ENCODE peak calls at places on chromosomes 13 and 19, in five cellular contexts. One of them, this sample, is unnamed.

GRCh38 chr19:39408392-39409206 is 2.0 kb downstream of the ZFP36 start:
- DNase-seq in breast epithelium: no peak
- DNase-seq in thoracic aorta: no peak
- DNase-seq in ovary: peak
- DNase-seq in AG04450: no peak
- DNase-seq in this sample: no peak

GRCh38 chr19:21022996-21023395 is 2.5 kb downstream of the ZNF430 start:
- DNase-seq in breast epithelium: no peak
- DNase-seq in AG04450: no peak
- DNase-seq in ovary: no peak
- DNase-seq in thoracic aorta: no peak
- DNase-seq in this sample: no peak

GRCh38 chr13:36014763-36015162 is 116.4 kb downstream of the DCLK1 start:
- DNase-seq in ovary: no peak
- DNase-seq in thoracic aorta: no peak
- DNase-seq in AG04450: no peak
- DNase-seq in breast epithelium: no peak
- DNase-seq in this sample: no peak

GRCh38 chr13:75231235-75231634 is 250.7 kb downstream of the TBC1D4 start:
- DNase-seq in breast epithelium: no peak
- DNase-seq in ovary: no peak
- DNase-seq in thoracic aorta: no peak
- DNase-seq in AG04450: no peak
- DNase-seq in this sample: no peak

GRCh38 chr13:97116754-97117153 is 105.4 kb upstream of the MBNL2 start:
- DNase-seq in breast epithelium: no peak
- DNase-seq in AG04450: no peak
- DNase-seq in ovary: no peak
- DNase-seq in thoracic aorta: no peak
- DNase-seq in this sample: no peak

GRCh38 chr19:19416280-19416679 is 10.8 kb downstream of the GATAD2A start:
- DNase-seq in thoracic aorta: no peak
- DNase-seq in breast epithelium: no peak
- DNase-seq in AG04450: no peak
- DNase-seq in ovary: no peak
- DNase-seq in this sample: no peak

GRCh38 chr13:23579886-23580706 is 9.9 kb downstream of the TNFRSF19 start:
- DNase-seq in ovary: no peak
- DNase-seq in breast epithelium: no peak
- DNase-seq in thoracic aorta: no peak
- DNase-seq in AG04450: no peak
- DNase-seq in this sample: no peak

GRCh38 chr13:33606692-33607091 is 211.3 kb upstream of the RFC3 start:
- DNase-seq in breast epithelium: no peak
- DNase-seq in ovary: no peak
- DNase-seq in thoracic aorta: no peak
- DNase-seq in AG04450: no peak
- DNase-seq in this sample: no peak

GRCh38 chr19:30648321-30648720 is 276.1 kb downstream of the ZNF536 start:
- DNase-seq in AG04450: no peak
- DNase-seq in breast epithelium: no peak
- DNase-seq in ovary: no peak
- DNase-seq in thoracic aorta: no peak
- DNase-seq in this sample: no peak

GRCh38 chr19:54938906-54939305 is 8.4 kb downstream of the NLRP7 start:
- DNase-seq in thoracic aorta: no peak
- DNase-seq in ovary: no peak
- DNase-seq in breast epithelium: no peak
- DNase-seq in AG04450: no peak
- DNase-seq in this sample: no peak

GRCh38 chr19:49475995-49476880 is 2.2 kb downstream of the FLT3LG start:
- DNase-seq in AG04450: no peak
- DNase-seq in breast epithelium: no peak
- DNase-seq in ovary: no peak
- DNase-seq in thoracic aorta: no peak
- DNase-seq in this sample: no peak

GRCh38 chr19:38736413-38737280 is 7.6 kb downstream of the CAPN12 start:
- DNase-seq in breast epithelium: peak
- DNase-seq in AG04450: no peak
- DNase-seq in thoracic aorta: no peak
- DNase-seq in ovary: peak
- DNase-seq in this sample: no peak

GRCh38 chr13:53138369-53139036 is 109.9 kb downstream of the OLFM4 start:
- DNase-seq in ovary: no peak
- DNase-seq in breast epithelium: no peak
- DNase-seq in AG04450: no peak
- DNase-seq in thoracic aorta: no peak
- DNase-seq in this sample: no peak

GRCh38 chr13:91351123-91351522 is 3.6 kb downstream of the MIR17HG start:
- DNase-seq in ovary: no peak
- DNase-seq in breast epithelium: no peak
- DNase-seq in AG04450: no peak
- DNase-seq in thoracic aorta: no peak
- DNase-seq in this sample: no peak

GRCh38 chr19:46950526-46951235 is 69.0 kb upstream of the NPAS1 start:
- DNase-seq in breast epithelium: no peak
- DNase-seq in AG04450: no peak
- DNase-seq in thoracic aorta: no peak
- DNase-seq in ovary: no peak
- DNase-seq in this sample: no peak

GRCh38 chr13:33015791-33016323 is 366 bp upstream of the KL start:
- DNase-seq in ovary: no peak
- DNase-seq in breast epithelium: peak
- DNase-seq in AG04450: no peak
- DNase-seq in thoracic aorta: no peak
- DNase-seq in this sample: no peak

GRCh38 chr19:15251010-15251748 is 18.9 kb upstream of the EPHX3 start:
- DNase-seq in ovary: no peak
- DNase-seq in breast epithelium: no peak
- DNase-seq in thoracic aorta: peak
- DNase-seq in AG04450: peak
- DNase-seq in this sample: peak

GRCh38 chr13:40588101-40588500 is 78.3 kb downstream of the FOXO1 start:
- DNase-seq in AG04450: no peak
- DNase-seq in thoracic aorta: no peak
- DNase-seq in breast epithelium: no peak
- DNase-seq in ovary: no peak
- DNase-seq in this sample: no peak

GRCh38 chr13:40583738-40584137 is 82.7 kb downstream of the FOXO1 start:
- DNase-seq in ovary: no peak
- DNase-seq in breast epithelium: no peak
- DNase-seq in AG04450: no peak
- DNase-seq in thoracic aorta: no peak
- DNase-seq in this sample: no peak

GRCh38 chr13:40582531-40582930 is 83.9 kb downstream of the FOXO1 start:
- DNase-seq in breast epithelium: no peak
- DNase-seq in thoracic aorta: no peak
- DNase-seq in ovary: no peak
- DNase-seq in AG04450: no peak
- DNase-seq in this sample: no peak

GRCh38 chr13:40586886-40587285 is 79.6 kb downstream of the FOXO1 start:
- DNase-seq in breast epithelium: no peak
- DNase-seq in ovary: no peak
- DNase-seq in AG04450: no peak
- DNase-seq in thoracic aorta: no peak
- DNase-seq in this sample: no peak

DNA sequence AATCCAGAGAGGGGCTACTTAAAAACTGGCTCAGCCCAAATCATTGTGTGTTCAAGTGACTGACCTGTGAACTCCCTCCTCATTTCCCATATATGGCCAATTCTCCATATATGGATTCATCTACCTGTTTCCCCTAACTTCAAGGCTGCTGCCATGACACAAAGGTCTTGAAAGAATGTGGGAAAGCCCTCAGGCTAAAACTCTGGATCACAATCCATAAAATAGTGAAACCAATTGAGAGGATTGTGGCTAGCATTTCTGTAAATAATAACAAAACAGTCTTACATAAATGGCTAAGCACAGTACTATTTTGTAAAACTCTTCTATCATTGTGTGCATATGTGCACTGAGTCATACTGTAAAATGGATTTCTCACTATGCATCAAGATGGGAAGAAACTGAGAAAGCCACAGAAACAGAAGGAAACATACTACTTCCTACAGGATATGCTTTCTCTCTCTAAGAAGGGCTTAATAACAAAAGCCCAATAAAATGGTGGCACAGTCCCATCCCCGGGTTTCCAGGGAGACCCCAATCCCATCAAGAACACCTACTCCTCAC is 80.5 kb downstream of the FOXO1 start:
- DNase-seq in breast epithelium: no peak
- DNase-seq in AG04450: no peak
- DNase-seq in ovary: no peak
- DNase-seq in thoracic aorta: no peak
- DNase-seq in this sample: no peak
- H3K27ac ChIP-seq in breast epithelium: no peak
- H3K27ac ChIP-seq in AG04450: no peak
- H3K27ac ChIP-seq in ovary: no peak
- H3K27ac ChIP-seq in thoracic aorta: no peak
- H3K27ac ChIP-seq in this sample: no peak

GRCh38 chr13:110248449-110249143 is 58.4 kb downstream of the COL4A1 start:
- DNase-seq in AG04450: no peak
- DNase-seq in breast epithelium: no peak
- DNase-seq in thoracic aorta: no peak
- DNase-seq in ovary: no peak
- DNase-seq in this sample: no peak

GRCh38 chr13:110250258-110250891 is 56.6 kb downstream of the COL4A1 start:
- DNase-seq in thoracic aorta: no peak
- DNase-seq in ovary: peak
- DNase-seq in breast epithelium: no peak
- DNase-seq in AG04450: no peak
- DNase-seq in this sample: peak

GRCh38 chr13:110246530-110246929 is 60.4 kb downstream of the COL4A1 start:
- DNase-seq in breast epithelium: no peak
- DNase-seq in AG04450: no peak
- DNase-seq in ovary: no peak
- DNase-seq in thoracic aorta: no peak
- DNase-seq in this sample: no peak

GRCh38 chr13:110251227-110251791 is 55.6 kb downstream of the COL4A1 start:
- DNase-seq in breast epithelium: no peak
- DNase-seq in ovary: no peak
- DNase-seq in AG04450: no peak
- DNase-seq in thoracic aorta: no peak
- DNase-seq in this sample: peak

DNA sequence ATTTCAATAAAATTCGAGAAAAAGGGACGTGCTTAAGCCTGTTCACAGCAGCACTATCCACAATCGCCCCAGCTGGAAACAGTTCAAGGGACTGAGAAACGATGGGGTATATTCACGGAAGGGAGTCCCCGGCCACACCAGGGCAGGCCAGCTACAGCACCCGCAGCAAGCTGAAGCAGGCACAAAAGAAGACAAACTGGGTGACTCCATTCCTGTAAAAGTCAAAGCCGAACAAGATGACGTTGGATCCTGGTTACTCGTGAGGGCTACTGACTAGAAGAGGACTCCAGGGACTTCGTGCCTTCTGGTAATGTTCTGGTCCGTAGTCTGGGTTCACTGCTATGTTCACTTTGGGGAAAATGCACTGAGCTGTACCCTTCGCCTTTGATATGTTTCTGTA is 57.6 kb downstream of the COL4A1 start:
- DNase-seq in ovary: no peak
- DNase-seq in breast epithelium: no peak
- DNase-seq in thoracic aorta: no peak
- DNase-seq in AG04450: no peak
- DNase-seq in this sample: no peak
- H3K27ac ChIP-seq in ovary: no peak
- H3K27ac ChIP-seq in breast epithelium: peak
- H3K27ac ChIP-seq in thoracic aorta: peak
- H3K27ac ChIP-seq in AG04450: peak
- H3K27ac ChIP-seq in this sample: no peak

DNA sequence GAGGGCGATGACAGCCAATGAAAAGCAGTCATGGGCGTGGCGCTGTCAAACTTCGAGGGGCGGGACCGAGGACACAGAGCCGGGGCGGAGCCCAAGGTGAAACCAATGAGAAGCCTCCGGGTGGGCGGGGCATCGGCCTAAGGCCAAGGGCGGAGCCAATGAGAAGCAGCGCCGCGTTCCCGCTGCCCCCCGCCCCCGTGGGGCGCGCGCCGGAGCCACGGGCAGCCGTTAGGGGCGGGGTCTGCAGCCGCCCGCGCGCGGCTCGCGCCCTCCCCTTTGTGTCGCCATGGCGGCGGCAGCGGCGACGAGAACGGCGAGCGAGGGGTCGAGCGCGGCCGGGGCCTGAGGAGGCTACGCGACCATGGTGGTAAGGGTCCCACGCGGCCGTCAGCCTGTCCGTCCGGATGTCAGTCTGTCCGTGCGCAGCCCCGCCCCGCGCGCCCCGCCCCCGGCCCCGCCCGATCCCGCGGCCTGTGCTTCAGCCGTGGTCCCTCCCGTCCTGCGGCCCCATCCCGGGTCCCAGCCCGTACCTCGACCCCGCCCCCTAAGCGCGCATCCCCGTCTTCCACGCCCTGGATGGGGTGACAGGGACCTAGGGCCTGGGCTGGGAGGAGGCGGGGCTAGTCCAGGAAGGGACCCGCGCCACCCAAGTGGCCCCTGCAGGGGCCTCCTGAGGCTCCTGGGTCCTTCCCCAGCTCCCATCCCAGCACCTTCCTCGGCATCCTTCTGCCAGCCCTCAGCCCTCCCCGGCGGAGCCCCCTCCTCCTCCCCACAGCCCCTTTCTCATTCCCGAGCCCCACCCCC is at the start of gene ARHGAP33:
- DNase-seq in breast epithelium: peak
- DNase-seq in thoracic aorta: peak
- DNase-seq in ovary: peak
- DNase-seq in AG04450: peak
- DNase-seq in this sample: peak
- H3K27ac ChIP-seq in breast epithelium: peak
- H3K27ac ChIP-seq in thoracic aorta: no peak
- H3K27ac ChIP-seq in ovary: no peak
- H3K27ac ChIP-seq in AG04450: no peak
- H3K27ac ChIP-seq in this sample: peak

DNA sequence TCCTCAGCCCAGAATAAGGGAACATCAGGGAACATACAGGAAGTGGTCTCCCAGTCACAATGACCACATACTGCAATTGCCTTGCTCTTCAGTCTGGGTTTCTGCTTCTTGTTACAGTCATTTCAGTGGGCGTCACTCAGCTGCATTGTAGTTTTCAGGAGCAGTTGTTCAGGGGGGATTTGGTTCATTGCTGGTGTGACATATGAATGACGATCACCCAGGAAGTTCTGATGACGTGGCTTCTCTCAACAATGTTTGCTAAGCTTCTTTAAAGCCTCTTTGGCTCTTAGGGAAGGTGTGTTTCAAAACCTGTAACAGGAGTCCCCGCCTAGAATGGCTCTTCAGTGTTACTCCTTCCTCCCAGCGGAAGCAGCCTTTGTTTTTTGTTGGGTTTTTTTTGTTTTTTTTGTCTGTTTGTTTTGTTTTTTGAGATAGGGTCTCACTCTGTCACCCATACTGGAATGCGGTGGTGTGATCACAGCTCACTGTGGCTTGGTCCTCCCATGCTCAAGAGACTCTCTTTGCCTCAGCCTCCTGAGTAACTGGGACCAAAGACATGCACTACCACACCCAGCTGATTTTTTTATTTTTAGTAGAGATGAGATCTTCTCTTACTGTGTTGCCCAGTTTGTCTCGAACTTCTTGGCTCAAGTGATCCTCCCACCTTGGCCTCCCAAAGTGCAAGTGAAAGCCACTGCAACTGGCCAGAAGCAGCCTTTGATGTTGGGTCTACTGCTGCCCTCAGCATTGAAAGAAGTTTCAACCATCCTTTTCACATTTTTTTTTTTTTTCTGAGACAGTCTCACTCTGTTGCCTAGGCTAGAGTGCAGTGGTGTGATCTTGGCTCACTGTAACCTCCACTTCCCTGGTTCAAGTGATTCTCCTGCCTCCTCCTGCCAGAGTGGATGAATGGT is 1.4 kb upstream of the SCEL start:
- DNase-seq in thoracic aorta: no peak
- DNase-seq in AG04450: no peak
- DNase-seq in breast epithelium: no peak
- DNase-seq in ovary: no peak
- DNase-seq in this sample: no peak
- H3K27ac ChIP-seq in thoracic aorta: no peak
- H3K27ac ChIP-seq in AG04450: no peak
- H3K27ac ChIP-seq in breast epithelium: no peak
- H3K27ac ChIP-seq in ovary: no peak
- H3K27ac ChIP-seq in this sample: no peak